ENCODE peak calls at places on chromosomes 16 and 17, in ten cellular contexts. S is GM12878; K is PC-3; N is Karpas-422; D is upper lobe of right lung; R is aorta; Z is esophagus squamous epithelium; W is left ventricle myocardium inferior; J is dorsolateral prefrontal cortex; Y is CD4-positive, alpha-beta memory T cell. T is an unnamed sample.
A peak's percentile ranks its signal among the peaks of the same experiment; 100 is the strongest.

GRCh38 chr17:49217651-49218413 is 7.3 kb downstream of the ABI3 start:
- DNase-seq in Y (peak; percentile 83), K (no peak), Z (no peak), N (peak; percentile 63), R (no peak), D (peak; percentile 86), W (peak; percentile 71), J (no peak), S (peak; percentile 93), T (peak; percentile 21)

GRCh38 chr17:2183346-2183745 is 120.2 kb downstream of the SMG6 start:
- DNase-seq in Y (no peak), J (no peak), W (no peak), R (no peak), Z (no peak), K (peak; percentile 25), N (no peak), S (no peak), D (no peak), T (no peak)

GRCh38 chr17:13568746-13569739 is 32.7 kb downstream of the HS3ST3A1 start:
- DNase-seq in Z (no peak), N (no peak), W (no peak), Y (no peak), D (no peak), S (no peak), K (no peak), J (no peak), R (no peak), T (no peak)

GRCh38 chr16:49463529-49463928 is 89.9 kb downstream of the C16orf78 start:
- DNase-seq in N (peak; percentile 53), K (no peak), Z (no peak), S (peak; percentile 72), J (no peak), Y (peak; percentile 86), D (no peak), R (no peak), W (no peak), T (peak; percentile 80)

GRCh38 chr16:67329901-67330300 is 3.3 kb downstream of the LRRC36 start:
- DNase-seq in K (peak; percentile 14), R (no peak), D (no peak), S (no peak), N (no peak), J (no peak), W (no peak), Z (no peak), Y (no peak), T (no peak)

GRCh38 chr17:29582767-29583166 is 6.7 kb downstream of the GIT1 start:
- DNase-seq in S (no peak), N (no peak), J (peak; percentile 85), R (no peak), Y (no peak), W (no peak), K (no peak), D (no peak), Z (no peak), T (no peak)

GRCh38 chr16:57532251-57532625 is 4.1 kb downstream of the CCDC102A start:
- DNase-seq in S (no peak), D (peak; percentile 40), K (no peak), N (peak; percentile 56), R (peak; percentile 61), Z (no peak), J (peak; percentile 22), Y (no peak), W (peak; percentile 9), T (no peak)

GRCh38 chr17:59368218-59368857 is 36.9 kb downstream of the YPEL2 start:
- DNase-seq in W (no peak), R (no peak), Z (no peak), K (peak; percentile 51), D (no peak), J (no peak), N (no peak), Y (no peak), S (no peak), T (no peak)

GRCh38 chr17:75006653-75007052 is 5.8 kb upstream of the MRPL58 start:
- DNase-seq in Z (no peak), N (peak; percentile 61), Y (no peak), S (no peak), K (peak; percentile 26), J (no peak), W (no peak), R (no peak), D (no peak), T (no peak)

GRCh38 chr16:73064996-73065349 is 17.0 kb upstream of the ZFHX3 start:
- DNase-seq in S (no peak), K (no peak), J (no peak), W (no peak), Z (no peak), R (peak; percentile 83), Y (no peak), D (no peak), N (no peak), T (no peak)

GRCh38 chr17:49624896-49625295 is 49.2 kb downstream of the NXPH3 start:
- DNase-seq in K (no peak), R (peak; percentile 65), N (no peak), Z (no peak), J (no peak), W (no peak), Y (no peak), S (no peak), D (no peak), T (no peak)

GRCh38 chr16:82043680-82044584 is 8.9 kb downstream of the HSD17B2 start:
- DNase-seq in Z (no peak), W (no peak), Y (no peak), N (no peak), J (no peak), D (no peak), R (no peak), S (no peak), K (peak; percentile 52), T (no peak)

GRCh38 chr17:49210158-49211029 is at the start of the genes ABI3 and GNGT2:
- DNase-seq in R (no peak), Z (no peak), W (peak; percentile 36), S (peak; percentile 92), J (no peak), N (peak; percentile 97), Y (peak; percentile 69), D (no peak), K (no peak), T (peak; percentile 82)

GRCh38 chr17:6831662-6832263 is at the start of gene TEKT1:
- DNase-seq in J (peak; percentile 70), N (no peak), R (peak; percentile 86), S (no peak), D (peak; percentile 87), W (peak; percentile 64), Y (peak; percentile 83), Z (peak; percentile 22), K (peak; percentile 73), T (peak; percentile 53)

GRCh38 chr17:69300222-69300621 is 26.7 kb downstream of the ABCA5 start:
- DNase-seq in N (no peak), R (no peak), Y (no peak), S (no peak), W (no peak), K (no peak), Z (no peak), J (no peak), D (no peak), T (no peak)

GRCh38 chr16:11422381-11423314 is 77.4 kb downstream of the RMI2 start:
- DNase-seq in N (no peak), W (no peak), K (no peak), D (no peak), S (no peak), Y (no peak), Z (no peak), R (no peak), J (no peak), T (no peak)

GRCh38 chr17:50837286-50837979 is 2.0 kb downstream of the WFIKKN2 start:
- DNase-seq in S (no peak), Y (no peak), D (no peak), R (peak; percentile 62), W (no peak), K (no peak), J (no peak), Z (no peak), N (no peak), T (no peak)

GRCh38 chr17:73516356-73516755 is 127.9 kb downstream of the SDK2 start:
- DNase-seq in Z (no peak), J (no peak), D (no peak), Y (no peak), S (no peak), K (no peak), N (no peak), R (no peak), W (no peak), T (no peak)

GRCh38 chr17:43366809-43367587 is 31.8 kb upstream of the ARL4D start:
- DNase-seq in D (no peak), Y (no peak), N (no peak), S (no peak), R (no peak), W (no peak), Z (no peak), K (no peak), J (no peak), T (no peak)

GRCh38 chr17:78128616-78129384 is at the start of gene TMC6:
- DNase-seq in D (peak; percentile 91), S (no peak), Z (no peak), R (peak; percentile 79), K (peak; percentile 90), Y (peak; percentile 80), J (no peak), N (peak; percentile 94), W (no peak), T (peak; percentile 69)

GRCh38 chr16:64751906-64752305 is 370.0 kb downstream of the CDH11 start:
- DNase-seq in N (no peak), K (no peak), R (no peak), S (no peak), Y (no peak), J (no peak), W (no peak), Z (no peak), D (no peak), T (no peak)

GRCh38 chr16:68732741-68733399 is 4.2 kb upstream of the CDH1 start:
- DNase-seq in W (no peak), J (no peak), Y (no peak), K (no peak), R (no peak), N (no peak), D (no peak), S (no peak), Z (no peak), T (no peak)
- H3K4me3 ChIP-seq in W (no peak overlapping the region), J (no peak overlapping the region), Y (no peak overlapping the region), K (no peak overlapping the region), R (no peak overlapping the region), N (no peak overlapping the region), D (no peak overlapping the region), S (no peak overlapping the region), Z (no peak overlapping the region), T (no peak overlapping the region)

GRCh38 chr17:8003594-8004181 is 1.3 kb downstream of the GUCY2D start:
- DNase-seq in Y (no peak), J (no peak), K (no peak), R (no peak), Z (no peak), S (no peak), D (no peak), W (no peak), N (no peak), T (no peak)
- H3K27ac ChIP-seq in Y (no peak overlapping the region), J (no peak overlapping the region), K (no peak overlapping the region), R (no peak overlapping the region), Z (no peak overlapping the region), S (no peak overlapping the region), D (no peak overlapping the region), W (no peak overlapping the region), N (no peak overlapping the region), T (no peak overlapping the region)

GRCh38 chr17:46818319-46818928 is at the start of gene WNT3:
- DNase-seq in R (no peak), S (no peak), K (no peak), N (peak; percentile 71), J (no peak), W (no peak), Z (no peak), Y (peak; percentile 33), D (peak; percentile 75), T (peak; percentile 28)
- H3K4me3 ChIP-seq in R (no peak within 1 kb of the TSS), S (no peak within 1 kb of the TSS), K (no peak within 1 kb of the TSS), N (peak within 1 kb of the TSS; percentile 54), J (peak within 1 kb of the TSS; percentile 62), W (peak within 1 kb of the TSS; percentile 60), Z (peak within 1 kb of the TSS; percentile 34), Y (no peak within 1 kb of the TSS), D (peak within 1 kb of the TSS; percentile 34), T (no peak within 1 kb of the TSS)

GRCh38 chr17:15269087-15269486 is 4.0 kb upstream of the PMP22 start:
- DNase-seq in Y (no peak), S (no peak), Z (no peak), R (no peak), N (no peak), D (no peak), W (no peak), J (no peak), K (no peak), T (no peak)
- H3K27ac ChIP-seq in Y (no peak overlapping the region), S (no peak overlapping the region), Z (no peak overlapping the region), R (no peak overlapping the region), N (no peak overlapping the region), D (no peak overlapping the region), W (peak overlapping the region; percentile 66), J (peak overlapping the region; percentile 66), K (no peak overlapping the region), T (no peak overlapping the region)

T was measured in CD4-positive, CD25-positive, alpha-beta regulatory T cell.